ENCODE peak calls at places on chromosomes 11 and 22, in six cellular contexts. B is WTC11; J is stimulated activated CD4-positive, alpha-beta T cell treated with anti-CD3 and anti-CD28 coated beads, Interleukin-15, amount 100 ng/mL, for 24 hours; L is fibroblast of mammary gland; I is glomerular endothelial cell; M is fibroblast of pulmonary artery. A is an unnamed sample.

GRCh38 chr22:39616051-39616450 is 45.5 kb downstream of the CACNA1I start:
- DNase-seq in M (no peak), B (no peak), I (no peak), J (no peak), L (no peak), A (no peak)

GRCh38 chr11:9251306-9251705 is 13.8 kb downstream of the DENND5A start:
- DNase-seq in J (no peak), M (no peak), L (no peak), I (no peak), B (no peak), A (no peak)

GRCh38 chr11:121451982-121452608 is at the start of gene SORL1:
- DNase-seq in L (peak; percentile 23), M (peak; percentile 33), J (peak; percentile 82), I (no peak), B (peak; percentile 89), A (peak; percentile 76)

GRCh38 chr22:42275970-42276369 is 5.5 kb upstream of the TCF20 start:
- DNase-seq in B (no peak), M (no peak), J (no peak), L (no peak), I (no peak), A (peak; percentile 81)

GRCh38 chr22:22616636-22617035 is 27.8 kb upstream of the GGTLC2 start:
- DNase-seq in B (no peak), M (no peak), I (no peak), J (peak; percentile 21), L (no peak), A (no peak)

GRCh38 chr22:38924197-38924952 is 33.0 kb upstream of the APOBEC3A start:
- DNase-seq in J (no peak), B (no peak), M (peak; percentile 90), I (peak; percentile 48), L (peak; percentile 79), A (peak; percentile 82)

GRCh38 chr11:79100093-79100704 is 340.6 kb downstream of the TENM4 start:
- DNase-seq in L (peak; percentile 62), M (peak; percentile 71), I (no peak), J (peak; percentile 48), B (peak; percentile 56), A (peak; percentile 75)

GRCh38 chr22:37843746-37844089 is 416 bp downstream of the ANKRD54 start:
- DNase-seq in L (no peak), M (no peak), J (peak; percentile 68), I (no peak), B (peak; percentile 59), A (no peak)

GRCh38 chr11:105577645-105578044 is 32.2 kb upstream of the GRIA4 start:
- DNase-seq in J (no peak), B (no peak), L (no peak), M (peak; percentile 34), I (no peak), A (peak; percentile 6)

GRCh38 chr11:60658409-60658808 is 41.0 kb upstream of the MS4A8 start:
- DNase-seq in J (no peak), M (no peak), L (no peak), I (no peak), B (no peak), A (no peak)

GRCh38 chr11:102378818-102379217 is 31.8 kb downstream of the BIRC2 start:
- DNase-seq in L (no peak), M (no peak), I (no peak), J (no peak), B (no peak), A (no peak)

GRCh38 chr22:32317524-32317923 is 40.1 kb upstream of the RFPL3 start:
- DNase-seq in B (no peak), M (no peak), I (no peak), L (no peak), J (no peak), A (no peak)